ENCODE peak calls at places on chromosomes 16 and 17, in four cellular contexts. One of them, this sample, is unnamed.

GRCh38 chr17:79888811-79889634 is 49.8 kb upstream of the CBX4 start:
- DNase-seq in A549: no peak
- DNase-seq in H1: no peak
- DNase-seq in IMR-90: no peak
- DNase-seq in this sample: no peak

GRCh38 chr17:79053251-79053925 is 21.2 kb upstream of the ENGASE start:
- DNase-seq in A549: no peak
- DNase-seq in H1: no peak
- DNase-seq in IMR-90: peak; percentile 31
- DNase-seq in this sample: no peak

GRCh38 chr16:1119766-1120611 is 23.9 kb upstream of the C1QTNF8 start:
- DNase-seq in A549: no peak
- DNase-seq in H1: no peak
- DNase-seq in IMR-90: no peak
- DNase-seq in this sample: no peak

GRCh38 chr16:83887564-83887963 is 11.4 kb upstream of the MLYCD start:
- DNase-seq in A549: no peak
- DNase-seq in H1: no peak
- DNase-seq in IMR-90: no peak
- DNase-seq in this sample: no peak

GRCh38 chr16:81551821-81552304 is 107.3 kb downstream of the CMIP start:
- DNase-seq in A549: no peak
- DNase-seq in H1: no peak
- DNase-seq in IMR-90: peak; percentile 71
- DNase-seq in this sample: no peak

GRCh38 chr17:63700528-63701441 is 860 bp upstream of the LIMD2 start:
- DNase-seq in A549: no peak
- DNase-seq in H1: no peak
- DNase-seq in IMR-90: peak; percentile 29
- DNase-seq in this sample: no peak

GRCh38 chr17:8586766-8587165 is 43.8 kb downstream of the MYH10 start:
- DNase-seq in A549: no peak
- DNase-seq in H1: no peak
- DNase-seq in IMR-90: no peak
- DNase-seq in this sample: no peak

GRCh38 chr17:60249517-60249826 is 99.7 kb downstream of the CA4 start:
- DNase-seq in A549: no peak
- DNase-seq in H1: no peak
- DNase-seq in IMR-90: peak; percentile 51
- DNase-seq in this sample: no peak

GRCh38 chr17:80630721-80631120 is 86.1 kb downstream of the RPTOR start:
- DNase-seq in A549: no peak
- DNase-seq in H1: no peak
- DNase-seq in IMR-90: no peak
- DNase-seq in this sample: no peak

GRCh38 chr17:59746849-59747445 is 39.5 kb downstream of the VMP1 start:
- DNase-seq in A549: peak; percentile 46
- DNase-seq in H1: no peak
- DNase-seq in IMR-90: peak; percentile 71
- DNase-seq in this sample: no peak

GRCh38 chr17:46859996-46860395 is 8.6 kb downstream of the WNT9B start:
- DNase-seq in A549: no peak
- DNase-seq in H1: no peak
- DNase-seq in IMR-90: no peak
- DNase-seq in this sample: no peak

GRCh38 chr17:41989702-41990419 is 23.3 kb downstream of the CNP start:
- DNase-seq in A549: no peak
- DNase-seq in H1: no peak
- DNase-seq in IMR-90: no peak
- DNase-seq in this sample: no peak

GRCh38 chr17:63929860-63930766 is 2.0 kb downstream of the CD79B start:
- DNase-seq in A549: no peak
- DNase-seq in H1: no peak
- DNase-seq in IMR-90: no peak
- DNase-seq in this sample: no peak

GRCh38 chr17:4004517-4005295 is 40.5 kb upstream of the ATP2A3 start:
- DNase-seq in A549: peak; percentile 81
- DNase-seq in H1: no peak
- DNase-seq in IMR-90: no peak
- DNase-seq in this sample: peak; percentile 5

GRCh38 chr16:86946981-86947380 is 368.6 kb downstream of the FOXL1 start:
- DNase-seq in A549: no peak
- DNase-seq in H1: no peak
- DNase-seq in IMR-90: no peak
- DNase-seq in this sample: no peak

GRCh38 chr17:71855000-71855399 is 265.8 kb upstream of the SOX9 start:
- DNase-seq in A549: no peak
- DNase-seq in H1: no peak
- DNase-seq in IMR-90: no peak
- DNase-seq in this sample: no peak

GRCh38 chr17:15464211-15464610 is 3.2 kb downstream of the CDRT4 start:
- DNase-seq in A549: no peak
- DNase-seq in H1: no peak
- DNase-seq in IMR-90: no peak
- DNase-seq in this sample: no peak

GRCh38 chr16:12170103-12171025 is 193.8 kb downstream of the SNX29 start:
- DNase-seq in A549: no peak
- DNase-seq in H1: no peak
- DNase-seq in IMR-90: peak; percentile 72
- DNase-seq in this sample: no peak

GRCh38 chr17:65918450-65918849 is 273.5 kb downstream of the CEP112 start:
- DNase-seq in A549: no peak
- DNase-seq in H1: no peak
- DNase-seq in IMR-90: no peak
- DNase-seq in this sample: no peak
- TF ChIP-seq USF2 in A549: no peak
- TF ChIP-seq USF2 in H1: no peak
- TF ChIP-seq USF2 in IMR-90: no peak
- TF ChIP-seq USF2 in this sample: no peak

DNA sequence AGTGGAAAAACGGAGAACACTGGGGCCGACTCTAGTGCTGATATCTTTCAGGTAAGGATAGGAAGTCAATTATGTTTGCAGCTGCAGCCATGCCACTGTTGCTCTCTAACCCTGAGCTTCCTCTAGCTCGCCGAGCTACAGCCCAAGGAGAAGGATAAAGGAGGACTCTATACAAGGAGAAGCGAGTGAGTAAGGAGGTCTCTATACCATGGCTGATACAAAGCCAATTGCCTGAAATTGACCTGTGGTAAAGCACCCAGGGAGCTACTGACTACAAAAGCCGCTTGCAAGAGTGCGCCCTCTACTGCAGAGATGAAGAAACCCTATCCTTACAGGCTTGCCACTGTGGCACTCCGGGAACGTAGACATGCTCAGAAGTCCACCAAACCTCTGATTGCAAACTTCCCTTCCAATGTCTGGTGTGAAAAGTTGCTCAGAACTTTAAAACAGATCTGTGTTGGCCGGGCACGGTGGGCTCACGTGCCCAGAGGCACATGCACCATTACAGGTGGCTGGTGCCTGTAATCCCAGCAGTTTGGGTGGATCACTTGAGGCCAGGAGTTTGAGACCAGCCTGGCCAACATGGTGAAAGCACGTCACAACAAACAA is 10.8 kb upstream of the SLC46A1 start:
- DNase-seq in A549: peak; percentile 73
- DNase-seq in H1: no peak
- DNase-seq in IMR-90: peak; percentile 59
- DNase-seq in this sample: no peak
- TF ChIP-seq RFX5 in A549: no peak
- TF ChIP-seq RFX5 in H1: no peak
- TF ChIP-seq RFX5 in IMR-90: no peak
- TF ChIP-seq RFX5 in this sample: no peak

GRCh38 chr16:53651357-53651756 is 52.3 kb downstream of the RPGRIP1L start:
- DNase-seq in A549: no peak
- DNase-seq in H1: peak; percentile 13
- DNase-seq in IMR-90: no peak
- DNase-seq in this sample: no peak

DNA sequence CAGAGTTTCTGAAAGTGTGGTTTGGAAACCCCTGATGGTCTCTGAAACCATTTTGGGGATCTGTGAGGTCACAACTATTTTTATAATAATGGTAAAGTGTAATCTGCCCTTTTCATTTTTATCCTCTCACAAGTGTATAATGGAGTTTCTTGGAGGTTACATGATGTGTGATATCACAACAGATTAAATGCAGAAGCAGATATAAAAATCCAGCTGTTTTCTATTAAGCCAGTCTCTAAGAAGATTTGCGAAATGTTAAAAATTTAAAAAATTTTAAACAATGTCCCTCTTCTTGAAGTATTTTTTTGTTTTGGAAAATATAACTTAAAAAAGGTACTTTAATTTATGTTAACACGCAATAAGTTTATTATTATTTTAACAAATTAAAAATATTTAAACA is 48.7 kb downstream of the RPGRIP1L start:
- DNase-seq in A549: no peak
- DNase-seq in H1: no peak
- DNase-seq in IMR-90: no peak
- DNase-seq in this sample: no peak
- TF ChIP-seq USF2 in A549: no peak
- TF ChIP-seq USF2 in H1: no peak
- TF ChIP-seq USF2 in IMR-90: no peak
- TF ChIP-seq USF2 in this sample: no peak

GRCh38 chr17:67055041-67055443 is 10.7 kb downstream of the CACNG1 start:
- DNase-seq in A549: no peak
- DNase-seq in H1: no peak
- DNase-seq in IMR-90: no peak
- DNase-seq in this sample: no peak

GRCh38 chr17:67056746-67057490 is 12.6 kb downstream of the CACNG1 start:
- DNase-seq in A549: no peak
- DNase-seq in H1: no peak
- DNase-seq in IMR-90: no peak
- DNase-seq in this sample: no peak

GRCh38 chr17:67054608-67055007 is 10.3 kb downstream of the CACNG1 start:
- DNase-seq in A549: no peak
- DNase-seq in H1: no peak
- DNase-seq in IMR-90: no peak
- DNase-seq in this sample: no peak

GRCh38 chr17:67058036-67058435 is 13.7 kb downstream of the CACNG1 start:
- DNase-seq in A549: no peak
- DNase-seq in H1: no peak
- DNase-seq in IMR-90: no peak
- DNase-seq in this sample: no peak

GRCh38 chr17:67055811-67056745 is 11.7 kb downstream of the CACNG1 start:
- DNase-seq in A549: no peak
- DNase-seq in H1: no peak
- DNase-seq in IMR-90: no peak
- DNase-seq in this sample: no peak
- TF ChIP-seq RFX5 in A549: no peak
- TF ChIP-seq RFX5 in H1: no peak
- TF ChIP-seq RFX5 in IMR-90: no peak
- TF ChIP-seq RFX5 in this sample: no peak

GRCh38 chr17:76670020-76670707 is 26.6 kb upstream of the ST6GALNAC1 start:
- DNase-seq in A549: no peak
- DNase-seq in H1: no peak
- DNase-seq in IMR-90: no peak
- DNase-seq in this sample: no peak

GRCh38 chr17:76672270-76672851 is 28.8 kb upstream of the ST6GALNAC1 start:
- DNase-seq in A549: no peak
- DNase-seq in H1: no peak
- DNase-seq in IMR-90: no peak
- DNase-seq in this sample: no peak

GRCh38 chr17:76671123-76671911 is 27.8 kb upstream of the ST6GALNAC1 start:
- DNase-seq in A549: peak; percentile 100
- DNase-seq in H1: peak; percentile 99
- DNase-seq in IMR-90: peak; percentile 100
- DNase-seq in this sample: peak; percentile 99

GRCh38 chr17:76671912-76672262 is 28.3 kb upstream of the ST6GALNAC1 start:
- DNase-seq in A549: no peak
- DNase-seq in H1: no peak
- DNase-seq in IMR-90: no peak
- DNase-seq in this sample: no peak

DNA sequence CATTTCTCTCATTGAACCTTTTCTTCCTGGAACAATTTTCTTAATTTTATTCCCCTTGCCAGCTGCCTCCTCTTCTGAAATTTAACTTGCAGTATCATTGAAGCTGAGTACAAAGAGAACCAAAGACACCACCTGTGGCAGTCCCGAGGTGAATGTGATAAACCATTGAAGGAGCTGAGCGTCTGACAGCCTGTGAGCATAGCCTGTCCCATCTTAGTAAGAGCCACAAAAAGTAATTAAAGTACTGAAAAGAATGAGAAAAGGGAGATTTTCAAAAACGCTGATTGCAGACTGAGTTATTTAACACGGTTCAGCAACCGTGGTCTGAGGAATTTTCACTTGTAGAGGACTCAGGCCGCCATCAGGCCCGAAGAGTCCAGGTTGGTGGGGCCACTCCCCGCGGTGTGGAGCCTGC is 27.2 kb upstream of the ST6GALNAC1 start:
- DNase-seq in A549: no peak
- DNase-seq in H1: no peak
- DNase-seq in IMR-90: no peak
- DNase-seq in this sample: no peak
- TF ChIP-seq USF2 in A549: no peak
- TF ChIP-seq USF2 in H1: no peak
- TF ChIP-seq USF2 in IMR-90: no peak
- TF ChIP-seq USF2 in this sample: no peak

GRCh38 chr16:23420011-23420410 is 33.0 kb downstream of the COG7 start:
- DNase-seq in A549: no peak
- DNase-seq in H1: no peak
- DNase-seq in IMR-90: peak; percentile 47
- DNase-seq in this sample: no peak

GRCh38 chr16:23428351-23428750 is 24.6 kb downstream of the COG7 start:
- DNase-seq in A549: no peak
- DNase-seq in H1: no peak
- DNase-seq in IMR-90: no peak
- DNase-seq in this sample: no peak

GRCh38 chr16:23424292-23424958 is 28.6 kb downstream of the COG7 start:
- DNase-seq in A549: peak; percentile 55
- DNase-seq in H1: no peak
- DNase-seq in IMR-90: peak; percentile 33
- DNase-seq in this sample: no peak

DNA sequence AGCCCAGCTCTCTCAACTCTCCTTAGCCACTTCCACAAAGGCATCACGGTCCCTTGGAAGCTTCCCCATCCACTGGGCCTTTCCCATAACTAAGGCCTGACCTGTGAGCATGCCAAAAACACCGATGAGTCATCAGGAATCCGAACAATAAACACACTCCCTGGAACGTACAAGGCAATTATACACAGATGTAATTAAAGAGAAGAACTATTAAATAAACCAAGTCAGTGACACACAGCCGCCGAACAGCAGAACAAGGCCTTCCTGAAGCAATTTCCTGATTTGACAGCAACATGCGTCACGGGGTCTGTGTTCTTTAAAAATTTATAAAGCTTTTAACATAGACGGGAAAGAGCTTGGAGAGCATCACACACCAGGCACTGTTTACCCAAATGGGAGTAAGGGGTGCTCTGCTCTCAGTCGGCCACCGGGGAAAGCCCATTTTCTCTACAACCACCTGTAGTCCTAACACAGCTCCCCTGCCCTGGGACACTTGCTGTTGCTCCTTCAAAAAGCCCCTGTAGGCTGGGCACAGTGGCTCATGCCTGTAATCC is 29.4 kb downstream of the COG7 start:
- DNase-seq in A549: peak; percentile 60
- DNase-seq in H1: no peak
- DNase-seq in IMR-90: peak; percentile 99
- DNase-seq in this sample: no peak
- TF ChIP-seq RFX5 in A549: no peak
- TF ChIP-seq RFX5 in H1: no peak
- TF ChIP-seq RFX5 in IMR-90: no peak
- TF ChIP-seq RFX5 in this sample: no peak

GRCh38 chr17:68197091-68197996 is 50.5 kb upstream of the AMZ2 start:
- DNase-seq in A549: peak; percentile 47
- DNase-seq in H1: no peak
- DNase-seq in IMR-90: no peak
- DNase-seq in this sample: no peak
- TF ChIP-seq USF2 in A549: no peak
- TF ChIP-seq USF2 in H1: no peak
- TF ChIP-seq USF2 in IMR-90: no peak
- TF ChIP-seq USF2 in this sample: no peak